ENCODE peak calls at places on chromosome 11, in four cellular contexts. L, O, A and F are unnamed samples.

GRCh38 chr11:116913000-116913399 is 75.6 kb upstream of the APOA1 start:
- DNase-seq in L (no peak), O (no peak), A (no peak), F (no peak)

GRCh38 chr11:85483861-85484260 is 143.3 kb downstream of the DLG2 start:
- DNase-seq in L (no peak), O (peak; percentile 17), A (no peak), F (no peak)

GRCh38 chr11:82775736-82776346 is 42.2 kb upstream of the FAM181B start:
- DNase-seq in L (peak; percentile 50), O (no peak), A (peak; percentile 75), F (peak; percentile 77)

GRCh38 chr11:44557464-44557863 is 8.0 kb upstream of the CD82 start:
- DNase-seq in O (no peak), L (no peak), A (no peak), F (no peak)

GRCh38 chr11:37115963-37116362 is 517.9 kb upstream of the RAG2 start:
- DNase-seq in O (no peak), A (no peak), L (no peak), F (no peak)

GRCh38 chr11:126740857-126741256 is 259.7 kb downstream of the KIRREL3 start:
- DNase-seq in L (no peak), A (no peak), O (no peak), F (no peak)

GRCh38 chr11:68051191-68052136 is 12.6 kb downstream of the TCIRG1 start:
- DNase-seq in A (peak; percentile 81), O (no peak), L (no peak), F (peak; percentile 43)

GRCh38 chr11:131653244-131653643 is 282.8 kb downstream of the NTM start:
- DNase-seq in L (no peak), A (peak; percentile 61), O (no peak), F (no peak)

GRCh38 chr11:8070417-8071101 is 10.5 kb upstream of the TUB start:
- DNase-seq in A (peak; percentile 81), L (no peak), O (no peak), F (no peak)

GRCh38 chr11:69296890-69297224 is 2.9 kb downstream of the MYEOV start:
- DNase-seq in A (no peak), O (no peak), L (peak; percentile 64), F (no peak)

GRCh38 chr11:3950996-3951662 is 95.7 kb downstream of the STIM1 start:
- DNase-seq in O (peak; percentile 71), L (no peak), A (peak; percentile 41), F (no peak)

GRCh38 chr11:75344761-75345454 is 6.6 kb downstream of the ARRB1 start:
- DNase-seq in L (no peak), A (peak; percentile 26), O (no peak), F (no peak)

GRCh38 chr11:26028294-26028954 is 303.5 kb upstream of the ANO3 start:
- DNase-seq in A (no peak), L (no peak), O (no peak), F (no peak)

GRCh38 chr11:73386568-73386967 is 10.4 kb downstream of the RELT start:
- DNase-seq in L (no peak), A (no peak), O (no peak), F (no peak)
- H3K4me3 ChIP-seq in L (no peak overlapping the region), A (no peak overlapping the region), O (no peak overlapping the region), F (no peak overlapping the region)

GRCh38 chr11:43507171-43507570 is 148.5 kb downstream of the TTC17 start:
- DNase-seq in A (no peak), L (no peak), O (no peak), F (no peak)
- H3K4me3 ChIP-seq in A (no peak overlapping the region), L (no peak overlapping the region), O (no peak overlapping the region), F (no peak overlapping the region)

GRCh38 chr11:123654566-123655081 is at the start of gene SCN3B:
- DNase-seq in L (peak; percentile 69), O (peak; percentile 72), A (peak; percentile 97), F (peak; percentile 90)
- H3K4me3 ChIP-seq in L (no peak within 1 kb of the TSS), O (peak within 1 kb of the TSS; percentile 61), A (peak within 1 kb of the TSS; percentile 81), F (peak within 1 kb of the TSS; percentile 61)

DNA sequence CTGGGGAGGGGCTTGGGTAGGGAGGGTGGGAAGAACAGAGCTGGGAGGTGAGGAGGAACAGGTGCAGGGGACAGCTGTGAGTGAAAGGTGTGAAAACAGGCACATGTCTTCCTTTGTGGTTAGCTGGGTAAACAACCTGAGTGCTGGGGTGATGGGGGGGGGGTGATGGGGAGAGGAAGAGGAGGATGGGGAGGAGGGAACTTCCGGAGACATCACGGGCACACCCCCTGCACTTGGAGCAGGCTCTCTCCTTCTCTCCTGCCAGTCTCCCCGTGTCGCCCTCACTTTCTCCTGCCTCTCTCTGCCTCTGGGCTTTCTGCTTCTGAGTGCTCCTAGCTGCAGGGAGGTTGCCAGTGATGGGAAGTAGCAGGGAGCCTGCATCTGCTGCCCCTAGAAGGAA is 8.8 kb downstream of the CXCR5 start:
- DNase-seq in O (no peak), A (no peak), L (peak; percentile 44), F (peak; percentile 42)
- H3K4me3 ChIP-seq in O (no peak overlapping the region), A (no peak overlapping the region), L (no peak overlapping the region), F (no peak overlapping the region)

GRCh38 chr11:103536335-103536722 is 427.1 kb downstream of the DYNC2H1 start:
- DNase-seq in A (no peak), O (no peak), L (no peak), F (no peak)
- H3K4me3 ChIP-seq in A (no peak overlapping the region), O (no peak overlapping the region), L (no peak overlapping the region), F (no peak overlapping the region)

GRCh38 chr11:10568486-10568941 is at the start of gene LYVE1:
- DNase-seq in A (no peak), L (no peak), O (no peak), F (no peak)

GRCh38 chr11:10565493-10565892 is 3.0 kb downstream of the LYVE1 start:
- DNase-seq in O (no peak), A (no peak), L (no peak), F (no peak)

GRCh38 chr11:10564692-10565318 is 3.7 kb downstream of the LYVE1 start:
- DNase-seq in O (no peak), L (no peak), A (no peak), F (peak; percentile 16)

GRCh38 chr11:10566257-10566956 is 2.1 kb downstream of the LYVE1 start:
- DNase-seq in O (no peak), L (no peak), A (no peak), F (no peak)

DNA sequence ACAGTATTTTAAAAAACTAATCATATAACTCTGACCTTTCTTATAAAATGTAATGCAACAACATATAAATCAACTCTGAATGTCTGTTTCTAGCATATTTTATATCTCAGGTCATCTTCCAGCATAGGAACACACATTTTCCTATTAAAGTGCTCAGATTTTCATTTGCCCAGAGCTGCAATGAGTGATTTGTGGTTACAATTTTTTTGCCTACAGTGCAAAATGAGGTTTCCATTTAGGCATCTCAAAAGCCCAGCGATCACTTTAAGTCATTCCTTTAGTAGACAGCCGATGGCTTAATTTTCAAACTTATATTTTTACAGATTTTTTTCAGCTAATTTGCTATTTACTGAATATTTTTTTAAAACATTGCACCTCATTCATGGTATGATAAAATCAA is 999 bp downstream of the LYVE1 start:
- DNase-seq in L (no peak), O (no peak), A (no peak), F (no peak)
- H3K4me3 ChIP-seq in L (no peak overlapping the region), O (no peak overlapping the region), A (no peak overlapping the region), F (no peak overlapping the region)

GRCh38 chr11:47354913-47355282 is 2.4 kb upstream of the MYBPC3 start:
- DNase-seq in O (no peak), L (no peak), A (peak; percentile 94), F (no peak)
- H3K4me3 ChIP-seq in O (no peak overlapping the region), L (no peak overlapping the region), A (peak overlapping the region; percentile 32), F (peak overlapping the region; percentile 9)

DNA sequence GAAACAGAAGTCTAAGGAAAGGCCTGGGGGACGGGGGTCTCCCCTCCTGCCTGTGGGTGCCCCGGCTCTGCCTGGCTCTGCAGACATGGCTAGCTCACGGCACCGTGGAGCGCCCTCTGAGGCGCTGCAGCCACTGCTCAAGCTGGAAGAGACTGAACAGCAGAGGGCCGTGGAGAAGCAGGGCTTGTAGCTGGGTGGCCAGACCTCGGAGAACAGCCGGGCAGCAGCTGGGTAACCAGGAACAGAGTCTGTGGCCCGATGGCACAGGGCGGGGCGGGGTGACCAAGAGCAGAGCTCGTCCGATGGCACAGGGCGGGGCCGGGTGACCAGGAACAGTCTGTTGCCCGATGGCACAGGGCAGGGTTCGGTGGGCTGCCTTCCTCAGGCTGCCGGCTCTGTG is 18.1 kb downstream of the RNH1 start:
- DNase-seq in A (peak; percentile 65), O (no peak), L (peak; percentile 60), F (no peak)
- H3K4me3 ChIP-seq in A (no peak overlapping the region), O (no peak overlapping the region), L (no peak overlapping the region), F (no peak overlapping the region)

GRCh38 chr11:13701506-13701905 is 33.0 kb downstream of the FAR1 start:
- DNase-seq in L (no peak), A (no peak), O (no peak), F (no peak)

GRCh38 chr11:13697710-13698109 is 29.2 kb downstream of the FAR1 start:
- DNase-seq in A (no peak), L (no peak), O (no peak), F (no peak)

GRCh38 chr11:13698147-13698546 is 29.7 kb downstream of the FAR1 start:
- DNase-seq in O (no peak), A (no peak), L (no peak), F (no peak)

GRCh38 chr11:13699870-13700269 is 31.4 kb downstream of the FAR1 start:
- DNase-seq in A (no peak), L (no peak), O (no peak), F (no peak)

GRCh38 chr11:13699041-13699440 is 30.6 kb downstream of the FAR1 start:
- DNase-seq in L (no peak), A (no peak), O (no peak), F (no peak)
- H3K4me3 ChIP-seq in L (no peak overlapping the region), A (no peak overlapping the region), O (no peak overlapping the region), F (no peak overlapping the region)